ENCODE peak calls at places on chromosomes 7 and 10, in six cellular contexts. X, G, B, K, T and V are unnamed samples.

GRCh38 chr7:114819629-114820362 is 102.1 kb upstream of the MDFIC start:
- DNase-seq in X (no peak), G (no peak), B (no peak), K (no peak), T (no peak), V (peak)

GRCh38 chr10:80504158-80504811 is 33.4 kb upstream of the SH2D4B start:
- DNase-seq in X (no peak), G (no peak), B (peak), K (no peak), T (no peak), V (no peak)

GRCh38 chr10:102773986-102774385 is 30.2 kb downstream of the WBP1L start:
- DNase-seq in X (no peak), G (no peak), B (no peak), K (no peak), T (no peak), V (no peak)

GRCh38 chr7:34064511-34065158 is 159.3 kb downstream of the BMPER start:
- DNase-seq in X (no peak), G (no peak), B (no peak), K (no peak), T (no peak), V (no peak)

GRCh38 chr7:158449266-158449665 is 138.4 kb downstream of the PTPRN2 start:
- DNase-seq in X (no peak), G (no peak), B (no peak), K (no peak), T (no peak), V (no peak)

GRCh38 chr10:80442879-80443278 is 11.2 kb upstream of the TSPAN14 start:
- DNase-seq in X (no peak), G (no peak), B (no peak), K (no peak), T (no peak), V (no peak)

GRCh38 chr7:115087437-115087836 is 165.5 kb downstream of the MDFIC start:
- DNase-seq in X (no peak), G (no peak), B (no peak), K (no peak), T (no peak), V (peak)

GRCh38 chr7:44798649-44799275 is 2.3 kb downstream of the PPIA start:
- DNase-seq in X (no peak), G (no peak), B (no peak), K (no peak), T (no peak), V (no peak)

GRCh38 chr7:120554960-120555571 is 282.1 kb downstream of the KCND2 start:
- DNase-seq in X (peak), G (peak), B (peak), K (peak), T (no peak), V (peak)

GRCh38 chr10:88083597-88083989 is 220.2 kb downstream of the PTEN start:
- DNase-seq in X (no peak), G (no peak), B (no peak), K (no peak), T (no peak), V (no peak)

GRCh38 chr10:4662576-4663161 is 163.3 kb upstream of the AKR1E2 start:
- DNase-seq in X (no peak), G (no peak), B (no peak), K (peak), T (no peak), V (no peak)

GRCh38 chr7:141872931-141873330 is 31.6 kb upstream of the PRSS37 start:
- DNase-seq in X (no peak), G (no peak), B (no peak), K (no peak), T (no peak), V (no peak)

GRCh38 chr7:19623676-19624075 is 85.2 kb downstream of the POLR1F start:
- DNase-seq in X (no peak), G (no peak), B (no peak), K (no peak), T (no peak), V (no peak)

GRCh38 chr7:149716007-149716931 is 57.1 kb downstream of the ZNF467 start:
- DNase-seq in X (no peak), G (no peak), B (no peak), K (no peak), T (no peak), V (no peak)

GRCh38 chr10:61634711-61635110 is 28.0 kb upstream of the CABCOCO1 start:
- DNase-seq in X (no peak), G (no peak), B (no peak), K (no peak), T (no peak), V (peak)

GRCh38 chr7:133916621-133917020 is 210.5 kb upstream of the LRGUK start:
- DNase-seq in X (no peak), G (no peak), B (no peak), K (no peak), T (no peak), V (no peak)

GRCh38 chr10:123998197-123999141 is 94.9 kb downstream of the CHST15 start:
- DNase-seq in X (peak), G (no peak), B (no peak), K (no peak), T (no peak), V (no peak)

GRCh38 chr10:91360434-91360833 is 49.7 kb upstream of the HECTD2 start:
- DNase-seq in X (no peak), G (no peak), B (no peak), K (no peak), T (no peak), V (no peak)

GRCh38 chr10:122642726-122643605 is 56.7 kb downstream of the C10orf120 start:
- DNase-seq in X (no peak), G (no peak), B (no peak), K (no peak), T (no peak), V (no peak)

GRCh38 chr7:98107313-98107691 is 640 bp downstream of the LMTK2 start:
- DNase-seq in X (peak), G (no peak), B (no peak), K (peak), T (no peak), V (no peak)

GRCh38 chr7:127226685-127227374 is 25.9 kb downstream of the GRM8 start:
- DNase-seq in X (no peak), G (no peak), B (no peak), K (no peak), T (no peak), V (no peak)

GRCh38 chr10:43401627-43402026 is 7.4 kb downstream of the HNRNPF start:
- DNase-seq in X (no peak), G (no peak), B (no peak), K (no peak), T (no peak), V (no peak)

GRCh38 chr10:125812128-125812527 is 10.9 kb downstream of the UROS start:
- DNase-seq in X (no peak), G (no peak), B (no peak), K (no peak), T (no peak), V (no peak)

GRCh38 chr10:1155791-1156615 is 99.8 kb downstream of the WDR37 start:
- DNase-seq in X (no peak), G (no peak), B (no peak), K (no peak), T (no peak), V (no peak)

GRCh38 chr10:118488710-118489497 is 106.5 kb downstream of the PRLHR start:
- DNase-seq in X (no peak), G (no peak), B (no peak), K (peak), T (no peak), V (no peak)

GRCh38 chr10:101441539-101442455 is 87.8 kb downstream of the BTRC start:
- DNase-seq in X (peak), G (peak), B (peak), K (peak), T (no peak), V (peak)

GRCh38 chr7:77434570-77434969 is 18.4 kb upstream of the GSAP start:
- DNase-seq in X (no peak), G (no peak), B (no peak), K (no peak), T (no peak), V (no peak)

GRCh38 chr10:51386248-51386885 is 312.1 kb downstream of the PRKG1 start:
- DNase-seq in X (no peak), G (no peak), B (no peak), K (no peak), T (no peak), V (no peak)

GRCh38 chr10:103040424-103040823 is 122.3 kb downstream of the CNNM2 start:
- DNase-seq in X (no peak), G (no peak), B (no peak), K (no peak), T (no peak), V (peak)

GRCh38 chr10:12769326-12770044 is 232.0 kb downstream of the CCDC3 start:
- DNase-seq in X (no peak), G (no peak), B (no peak), K (no peak), T (no peak), V (no peak)

GRCh38 chr10:18650618-18651017 is 769 bp downstream of the NSUN6 start:
- DNase-seq in X (no peak), G (no peak), B (no peak), K (no peak), T (no peak), V (no peak)

GRCh38 chr7:139396323-139396951 is 36.7 kb downstream of the LUC7L2 start:
- DNase-seq in X (no peak), G (no peak), B (no peak), K (no peak), T (no peak), V (peak)

GRCh38 chr10:87976101-87976743 is 112.8 kb downstream of the PTEN start:
- DNase-seq in X (no peak), G (no peak), B (no peak), K (no peak), T (no peak), V (no peak)

GRCh38 chr10:72334196-72334831 is 20.4 kb downstream of the DNAJB12 start:
- DNase-seq in X (no peak), G (peak), B (no peak), K (peak), T (no peak), V (no peak)